ENCODE peak calls at places on chromosomes 1 and 21, in six cellular contexts. N is adrenal gland, J is WTC11, L is uterus, P is mesothelial cell of epicardium, A is natural killer cell. I is an unnamed sample.

GRCh38 chr1:117695796-117696505 is 90.1 kb downstream of the TENT5C start:
- DNase-seq in L (peak), A (no peak), J (no peak), P (no peak), N (no peak), I (no peak)

GRCh38 chr1:38327559-38327973 is 281.0 kb upstream of the POU3F1 start:
- DNase-seq in P (no peak), L (no peak), A (no peak), N (no peak), J (no peak), I (no peak)

GRCh38 chr1:3503525-3503886 is 49.0 kb downstream of the ARHGEF16 start:
- DNase-seq in J (no peak), A (no peak), P (no peak), L (no peak), N (no peak), I (no peak)

GRCh38 chr1:206714331-206715058 is 29.8 kb downstream of the MAPKAPK2 start:
- DNase-seq in J (no peak), N (peak), L (no peak), P (no peak), A (peak), I (no peak)

GRCh38 chr1:17189632-17190525 is 15.0 kb upstream of the PADI1 start:
- DNase-seq in L (no peak), J (no peak), N (peak), A (no peak), P (no peak), I (no peak)

GRCh38 chr21:21860888-21861287 is 862.7 kb downstream of the NCAM2 start:
- DNase-seq in J (no peak), L (no peak), P (no peak), N (no peak), A (no peak), I (peak)

GRCh38 chr1:44405804-44406743 is 1.0 kb downstream of the RNF220 start:
- DNase-seq in L (no peak), A (no peak), J (peak), P (no peak), N (no peak), I (peak)

GRCh38 chr1:172351761-172352161 is 68.7 kb upstream of the C1orf105 start:
- DNase-seq in N (peak), A (no peak), J (no peak), P (no peak), L (no peak), I (no peak)

GRCh38 chr1:241627453-241628329 is 12.5 kb downstream of the CHML start:
- DNase-seq in L (no peak), N (no peak), A (no peak), J (no peak), P (no peak), I (peak)

GRCh38 chr1:207009182-207009850 is 23.2 kb downstream of the C1orf116 start:
- DNase-seq in N (no peak), A (no peak), L (no peak), P (no peak), J (no peak), I (no peak)

GRCh38 chr1:94143809-94144176 is 22.8 kb upstream of the ABCA4 start:
- DNase-seq in A (no peak), N (no peak), J (no peak), L (no peak), P (no peak), I (no peak)

GRCh38 chr1:178869114-178869697 is 1.7 kb downstream of the ANGPTL1 start:
- DNase-seq in J (no peak), P (no peak), N (no peak), A (no peak), L (no peak), I (no peak)

GRCh38 chr21:41011968-41012367 is 156.0 kb upstream of the BACE2 start:
- DNase-seq in A (no peak), J (no peak), P (no peak), L (no peak), N (no peak), I (no peak)

GRCh38 chr1:205648212-205648910 is 16.6 kb upstream of the ELK4 start:
- DNase-seq in J (no peak), L (no peak), A (no peak), N (no peak), P (no peak), I (no peak)

GRCh38 chr1:45065083-45065482 is 53.0 kb downstream of the UROD start:
- DNase-seq in N (no peak), L (no peak), P (no peak), J (no peak), A (no peak), I (no peak)

GRCh38 chr1:25543425-25544242 is at the start of gene LDLRAP1:
- DNase-seq in J (peak), L (peak), A (peak), N (peak), P (peak), I (peak)

GRCh38 chr1:27634982-27635362 is at the start of gene FGR:
- DNase-seq in L (no peak), A (no peak), J (no peak), P (no peak), N (no peak), I (no peak)

GRCh38 chr1:29290414-29290980 is 54.2 kb downstream of the PTPRU start:
- DNase-seq in L (no peak), P (no peak), N (no peak), A (no peak), J (no peak), I (no peak)

GRCh38 chr1:43537423-43538142 is 6.9 kb downstream of the PTPRF start:
- DNase-seq in A (no peak), L (no peak), J (no peak), N (no peak), P (no peak), I (no peak)

GRCh38 chr1:28864695-28865094 is 49.7 kb upstream of the EPB41 start:
- DNase-seq in P (no peak), L (no peak), A (no peak), N (no peak), J (no peak), I (no peak)

GRCh38 chr1:93552751-93553455 is 105.0 kb downstream of the FNBP1L start:
- DNase-seq in A (no peak), N (peak), P (no peak), J (no peak), L (no peak), I (no peak)

GRCh38 chr1:205670611-205671430 is 9.5 kb downstream of the SLC45A3 start:
- DNase-seq in N (no peak), P (no peak), J (no peak), L (no peak), A (no peak), I (no peak)

GRCh38 chr1:174039069-174039468 is 16.9 kb upstream of the RC3H1 start:
- DNase-seq in J (no peak), P (no peak), N (no peak), A (no peak), L (no peak), I (no peak)

GRCh38 chr1:97906567-97907228 is 14.1 kb downstream of the DPYD start:
- DNase-seq in P (no peak), J (no peak), N (no peak), L (peak), A (no peak), I (no peak)

GRCh38 chr1:166730299-166730888 is 108.9 kb upstream of the POGK start:
- DNase-seq in N (no peak), J (no peak), A (no peak), P (no peak), L (no peak), I (no peak)
- TF ChIP-seq CTCF in N (no peak), J (no peak), A (no peak), P (no peak), L (no peak), I (no peak)

DNA sequence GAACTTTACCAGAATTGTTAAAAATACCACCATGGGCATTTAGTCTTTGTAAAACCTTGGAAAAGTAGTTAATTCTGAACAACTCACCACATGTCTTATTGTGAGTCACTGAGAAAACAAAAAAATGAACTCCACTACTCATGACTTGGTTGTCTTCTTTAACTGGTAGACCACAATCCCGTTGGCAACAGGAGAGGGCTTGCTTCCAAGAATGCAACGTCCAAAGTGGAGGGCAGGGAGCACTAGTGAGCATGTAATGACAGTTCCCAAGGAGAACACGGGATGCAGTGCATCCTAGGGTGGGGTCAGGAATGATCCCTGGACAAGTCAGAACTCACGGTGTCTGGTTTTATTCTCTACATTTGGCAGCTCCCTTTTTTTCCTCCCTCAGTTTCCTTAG is 15.2 kb upstream of the HMCN1 start:
- DNase-seq in P (no peak), J (peak), L (no peak), A (no peak), N (peak), I (no peak)
- TF ChIP-seq CTCF in P (no peak), J (no peak), L (no peak), A (no peak), N (no peak), I (no peak)

DNA sequence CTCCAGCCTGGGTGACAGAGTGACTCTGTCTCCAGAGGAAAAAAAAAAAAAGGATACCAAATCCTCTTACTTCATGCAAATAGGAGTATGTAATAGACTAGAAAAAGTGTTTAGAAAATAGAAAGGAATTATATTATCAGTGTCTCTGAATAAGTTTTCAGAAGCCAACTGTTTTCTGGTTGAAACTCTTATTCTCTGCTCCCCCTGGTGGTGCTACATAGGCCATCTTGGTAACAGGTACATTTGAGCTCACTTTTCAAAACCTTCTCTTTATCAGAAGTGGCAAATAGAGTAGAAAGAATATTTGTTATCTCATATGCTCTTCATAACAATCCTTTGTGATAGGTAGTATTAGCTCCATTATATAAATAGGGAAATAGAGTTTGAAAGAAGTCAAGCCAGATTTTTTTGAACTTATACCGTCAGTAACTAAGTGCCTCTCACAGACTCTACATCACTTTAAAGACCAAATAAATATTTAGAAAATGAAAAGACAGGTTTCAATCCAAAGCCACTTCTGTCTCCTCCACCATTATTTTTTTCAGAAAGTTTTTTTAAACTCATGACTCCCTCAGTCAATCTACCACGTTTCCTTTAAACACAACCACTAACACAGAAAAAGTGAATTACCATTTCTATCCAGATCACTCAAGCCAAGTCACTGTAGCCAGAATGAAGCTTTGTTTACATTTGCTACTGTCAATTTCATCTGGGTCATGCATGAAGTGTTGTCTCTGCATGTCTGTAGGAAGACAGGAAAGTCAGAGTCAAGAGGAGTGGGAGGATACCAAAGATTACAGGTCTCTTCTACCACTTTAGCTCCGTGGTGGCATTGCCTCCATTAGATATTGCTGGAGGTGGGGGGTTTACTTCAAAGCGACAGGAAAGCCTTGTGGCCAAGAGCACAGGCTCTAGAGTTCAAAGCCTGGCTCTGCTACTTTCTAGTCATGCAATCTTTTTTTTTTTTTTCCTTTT is 45.6 kb downstream of the IL23R start:
- DNase-seq in A (no peak), L (no peak), J (peak), N (peak), P (no peak), I (peak)
- TF ChIP-seq CTCF in A (peak), L (no peak), J (peak), N (peak), P (peak), I (peak)

DNA sequence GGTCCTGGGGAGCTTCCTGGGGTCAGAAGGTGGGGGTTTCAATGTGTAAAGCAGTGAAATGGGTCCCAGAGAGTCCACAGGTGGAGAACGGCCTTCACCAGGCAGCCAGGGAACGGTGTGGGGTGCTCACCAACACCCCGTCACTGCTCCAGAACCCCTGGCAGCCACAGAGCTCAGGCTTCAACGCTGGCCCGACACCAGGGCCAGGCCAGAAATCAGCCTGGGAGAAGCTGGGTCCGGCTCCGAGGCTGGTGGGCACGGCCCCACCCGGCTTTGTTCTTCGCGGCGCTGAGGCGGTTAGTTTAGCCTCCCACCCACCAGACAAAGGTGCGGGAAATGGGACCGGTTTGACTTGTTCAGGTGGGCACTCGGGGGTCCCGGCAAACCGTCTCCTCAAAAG is 24.8 kb upstream of the C1orf159 start:
- DNase-seq in J (no peak), A (no peak), L (no peak), P (no peak), N (no peak), I (no peak)
- TF ChIP-seq CTCF in J (no peak), A (no peak), L (no peak), P (no peak), N (no peak), I (no peak)

DNA sequence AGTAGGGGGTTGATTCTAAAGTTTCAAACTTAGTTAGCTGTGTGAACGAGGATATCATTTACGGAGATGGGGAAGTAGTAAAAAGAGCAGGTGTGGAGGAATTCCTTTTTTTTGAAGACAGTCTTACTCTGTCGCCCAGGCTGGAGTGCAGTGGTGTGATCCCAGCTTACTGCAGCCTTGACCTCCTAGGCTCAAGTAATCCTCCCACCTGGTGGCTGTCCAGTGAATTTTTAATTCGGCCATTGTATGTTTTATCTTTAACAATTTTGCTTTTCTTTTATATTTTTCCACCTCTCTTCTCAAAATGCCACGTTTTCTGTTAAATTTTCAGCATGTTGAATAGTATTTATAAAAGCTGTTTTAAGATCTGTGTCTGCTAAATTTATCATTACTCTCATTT is 12.3 kb upstream of the CENPF start:
- DNase-seq in A (no peak), J (no peak), L (no peak), P (no peak), N (no peak), I (no peak)
- TF ChIP-seq CTCF in A (no peak), J (no peak), L (no peak), P (peak), N (no peak), I (no peak)

GRCh38 chr1:9198538-9199361 is 35.8 kb upstream of the H6PD start:
- DNase-seq in J (peak), A (no peak), L (no peak), P (no peak), N (no peak), I (no peak)
- TF ChIP-seq CTCF in J (no peak), A (no peak), L (no peak), P (no peak), N (no peak), I (peak)

GRCh38 chr1:153195216-153195615 is 8.0 kb upstream of the LELP1 start:
- DNase-seq in N (no peak), A (no peak), P (no peak), J (no peak), L (no peak), I (no peak)

GRCh38 chr1:153192697-153193096 is 10.5 kb upstream of the LELP1 start:
- DNase-seq in J (peak), N (no peak), L (no peak), A (no peak), P (no peak), I (peak)

GRCh38 chr1:153194331-153195050 is 8.7 kb upstream of the LELP1 start:
- DNase-seq in N (no peak), L (no peak), P (no peak), A (no peak), J (no peak), I (no peak)

DNA sequence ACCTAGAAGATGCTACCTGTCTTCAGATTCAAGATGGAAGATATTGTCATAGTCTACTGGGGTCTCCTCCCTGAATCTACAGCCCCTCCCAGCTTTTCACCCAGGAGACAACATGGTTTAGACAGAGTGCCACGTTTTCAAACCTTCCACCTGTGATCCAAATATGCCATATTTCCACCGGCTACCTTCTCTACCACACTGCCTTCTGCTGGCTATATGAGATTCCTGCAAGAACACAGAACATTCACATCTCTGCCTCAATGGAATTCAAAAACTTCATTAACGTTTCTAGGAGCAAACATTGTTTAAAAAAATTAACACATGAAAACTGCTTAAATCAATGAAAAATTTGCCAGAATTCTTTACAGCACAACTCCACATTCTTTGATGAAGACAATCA is 12.9 kb upstream of the LELP1 start:
- DNase-seq in L (no peak), P (no peak), A (no peak), N (no peak), J (no peak), I (no peak)
- TF ChIP-seq CTCF in L (no peak), P (no peak), A (no peak), N (no peak), J (no peak), I (peak)

I was measured in GM13976.